ENCODE peak calls at places on chromosomes 11 and 22, in five cellular contexts. V is CD4-positive, alpha-beta memory T cell; T is spleen; S is A549; Z is cardiac muscle cell. R is an unnamed sample. For H3K4me1, the result is how much of the 10 kb centered on the place peaks cover.

GRCh38 chr11:95545116-95545875 is 244.3 kb downstream of the FAM76B start:
- DNase-seq in V (no peak), T (no peak), S (no peak), Z (no peak), R (peak)

GRCh38 chr22:37805878-37806277 is 1.9 kb upstream of the GCAT start:
- DNase-seq in V (no peak), T (no peak), S (no peak), Z (no peak), R (no peak)

GRCh38 chr11:1298695-1299492 is 10.5 kb downstream of the TOLLIP start:
- DNase-seq in V (no peak), T (peak), S (peak), Z (peak), R (no peak)

GRCh38 chr22:32336185-32336603 is 21.5 kb upstream of the RFPL3 start:
- DNase-seq in V (no peak), T (no peak), S (no peak), Z (no peak), R (no peak)

GRCh38 chr11:35360059-35360530 is 59.3 kb downstream of the SLC1A2 start:
- DNase-seq in V (no peak), T (no peak), S (no peak), Z (no peak), R (no peak)

GRCh38 chr11:19524171-19524671 is 188.4 kb upstream of the NAV2 start:
- DNase-seq in V (no peak), T (no peak), S (no peak), Z (peak), R (no peak)

GRCh38 chr11:8344346-8344745 is 80.7 kb upstream of the LMO1 start:
- DNase-seq in V (no peak), T (no peak), S (no peak), Z (no peak), R (no peak)

GRCh38 chr22:37282385-37282677 is at the start of gene CYTH4:
- DNase-seq in V (peak), T (peak), S (no peak), Z (no peak), R (peak)

GRCh38 chr22:42868751-42869251 is 11.7 kb upstream of the ARFGAP3 start:
- DNase-seq in V (no peak), T (no peak), S (no peak), Z (no peak), R (no peak)

DNA sequence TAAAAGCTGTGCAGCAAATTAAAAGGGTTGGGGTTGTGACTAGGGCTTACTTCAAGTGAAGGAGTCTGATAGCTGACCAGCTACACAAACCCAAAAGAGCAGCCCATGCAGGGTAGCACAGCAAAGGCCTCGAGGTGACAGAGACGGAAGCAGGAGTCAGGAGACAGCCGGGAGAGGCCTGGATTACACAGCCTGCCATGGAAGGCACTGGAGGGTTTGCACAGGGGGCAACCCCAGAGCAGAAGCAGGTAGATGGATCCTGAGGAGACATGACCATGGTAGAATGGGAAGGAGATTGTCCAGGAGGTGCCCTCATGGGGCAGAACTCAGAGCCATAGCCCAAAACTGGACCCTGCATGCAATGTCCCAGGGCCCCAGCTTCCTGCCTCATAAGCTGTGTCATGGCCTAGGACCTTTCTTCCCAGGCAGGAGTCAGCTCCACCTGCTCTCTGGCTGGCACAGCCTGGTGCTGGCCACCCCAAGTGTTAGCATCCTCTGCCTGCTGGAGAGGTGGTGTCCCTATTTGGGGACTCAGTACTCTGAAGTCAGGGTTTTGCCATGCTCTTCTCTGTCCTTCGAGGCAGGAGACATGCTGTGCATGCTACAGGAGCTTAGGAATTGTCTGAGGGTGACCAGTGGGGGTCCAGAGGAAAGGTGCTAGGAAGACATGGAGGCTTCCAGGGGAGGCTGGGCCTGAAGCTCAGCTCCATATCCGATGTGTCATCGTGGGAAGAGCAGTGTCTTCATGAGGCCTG is 33.3 kb downstream of the RSPH14 start:
- DNase-seq in V (no peak), T (no peak), S (no peak), Z (no peak), R (no peak)
- H3K27ac ChIP-seq in V (no peak), T (no peak), S (no peak), Z (no peak), R (no peak)

GRCh38 chr11:129292092-129292491 is 83.6 kb upstream of the BARX2 start:
- DNase-seq in V (no peak), T (no peak), S (no peak), Z (no peak), R (no peak)
- H3K4me1 ChIP-seq in V (under half), T (under half), S (under half), Z (under half), R (under half)

GRCh38 chr11:10208045-10208674 is 85.9 kb downstream of the SBF2 start:
- DNase-seq in V (peak), T (no peak), S (peak), Z (peak), R (peak)
- H3K27ac ChIP-seq in V (no peak), T (no peak), S (no peak), Z (no peak), R (no peak)

GRCh38 chr22:22825213-22825593 is 62.4 kb upstream of the IGLL5 start:
- DNase-seq in V (no peak), T (no peak), S (no peak), Z (no peak), R (no peak)
- H3K4me1 ChIP-seq in V (under half), T (under half), S (under half), Z (under half), R (half or more)

GRCh38 chr11:48033918-48034341 is 53.6 kb downstream of the PTPRJ start:
- DNase-seq in V (no peak), T (peak), S (no peak), Z (no peak), R (peak)

GRCh38 chr11:48028909-48029685 is 48.7 kb downstream of the PTPRJ start:
- DNase-seq in V (no peak), T (peak), S (no peak), Z (no peak), R (peak)

GRCh38 chr11:48029686-48030279 is 49.4 kb downstream of the PTPRJ start:
- DNase-seq in V (no peak), T (no peak), S (no peak), Z (no peak), R (peak)

GRCh38 chr11:48034926-48035876 is 54.8 kb downstream of the PTPRJ start:
- DNase-seq in V (no peak), T (peak), S (no peak), Z (no peak), R (peak)

DNA sequence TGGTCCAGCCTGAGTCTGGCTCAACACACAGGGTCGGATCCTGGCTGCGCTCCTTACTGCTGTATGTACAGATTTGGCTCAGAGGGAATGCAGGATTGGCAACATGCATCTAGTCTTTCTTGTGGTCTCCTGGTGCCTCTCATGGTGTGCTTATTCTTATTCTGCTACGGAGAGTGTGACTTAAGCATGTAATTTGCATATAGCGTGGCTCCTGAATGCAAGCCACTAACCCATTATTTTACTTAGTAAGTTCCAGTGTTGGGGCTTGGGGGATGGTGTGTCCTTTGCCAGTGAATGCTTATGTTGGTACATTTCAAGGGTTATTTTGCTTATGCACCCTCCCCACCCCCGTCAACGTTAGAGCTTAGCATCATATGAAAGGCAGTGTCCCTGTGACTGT is 51.2 kb downstream of the PTPRJ start:
- DNase-seq in V (no peak), T (no peak), S (no peak), Z (no peak), R (peak)
- H3K27ac ChIP-seq in V (no peak), T (peak), S (peak), Z (no peak), R (peak)

DNA sequence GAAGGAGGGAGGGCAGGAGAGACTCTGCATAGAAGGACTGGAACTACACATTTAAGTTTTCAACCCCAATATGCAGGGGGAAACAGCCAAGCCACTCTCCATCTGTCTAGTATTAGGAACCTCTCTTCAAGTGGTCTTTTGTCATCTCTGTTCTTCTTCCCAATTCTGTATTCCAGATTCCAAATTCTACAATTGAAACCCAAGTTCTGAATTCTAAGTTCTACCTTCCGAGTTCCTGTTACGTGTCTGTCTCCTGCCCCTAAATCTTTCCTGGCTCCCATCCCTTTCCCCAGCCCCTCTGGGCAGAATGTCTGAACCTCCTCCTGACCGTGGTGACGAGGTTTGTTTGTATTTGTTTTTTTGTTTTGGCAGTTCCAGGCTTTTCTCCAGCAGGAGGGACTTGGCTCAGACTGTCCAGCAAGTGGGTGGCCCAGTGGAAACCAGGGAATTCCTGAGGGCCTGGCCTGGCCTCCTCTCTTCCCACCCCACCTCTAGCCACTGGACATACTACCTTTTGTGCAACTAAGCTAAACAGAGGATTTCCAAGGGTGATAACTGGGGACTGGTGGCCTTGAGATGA is 1.6 kb upstream of the THOC5 start:
- DNase-seq in V (no peak), T (no peak), S (no peak), Z (no peak), R (no peak)
- H3K4me1 ChIP-seq in V (under half), T (under half), S (under half), Z (under half), R (under half)

DNA sequence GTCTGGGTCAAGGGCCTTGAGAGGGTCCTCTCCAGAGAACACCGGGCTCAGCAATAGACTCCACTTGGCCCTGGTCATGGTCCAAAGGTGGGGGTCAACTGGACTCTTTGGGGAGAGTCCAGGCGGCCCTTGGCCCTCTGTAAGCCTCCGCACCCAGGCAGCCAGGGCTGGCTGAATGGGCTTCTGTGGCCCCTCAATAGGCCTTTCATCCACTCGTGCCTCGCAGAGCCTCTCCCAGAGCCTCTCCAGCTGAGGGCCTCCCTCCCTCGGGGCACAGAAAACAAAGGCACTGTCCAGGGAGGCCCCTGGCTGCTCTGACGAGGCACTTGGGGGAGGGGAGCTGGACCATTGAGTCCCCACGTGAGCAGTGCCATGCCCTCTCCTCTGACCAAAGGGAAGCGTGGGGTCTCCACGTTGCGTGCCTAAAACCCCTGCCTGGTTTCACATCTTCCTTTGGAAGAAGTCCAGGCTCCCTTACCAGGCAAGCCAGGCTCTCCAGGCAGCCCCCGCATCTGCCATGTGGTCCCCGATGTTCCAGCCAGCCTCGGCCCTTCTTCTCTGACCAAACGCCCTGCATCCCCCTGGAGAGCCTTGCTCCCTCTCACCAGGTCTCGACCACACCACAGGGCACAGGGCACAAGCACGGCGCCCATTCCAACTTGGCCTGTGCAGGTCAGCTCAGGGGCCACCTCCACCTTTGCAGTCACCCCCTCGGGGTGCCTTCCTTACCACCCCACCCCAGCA is 15.5 kb downstream of the KIAA0930 start:
- DNase-seq in V (no peak), T (peak), S (no peak), Z (no peak), R (no peak)
- H3K27ac ChIP-seq in V (no peak), T (peak), S (no peak), Z (no peak), R (no peak)

GRCh38 chr11:73980001-73980960 is 2.4 kb downstream of the UCP2 start:
- DNase-seq in V (peak), T (peak), S (no peak), Z (no peak), R (peak)

GRCh38 chr11:73982595-73982989 is at the start of gene UCP2:
- DNase-seq in V (peak), T (peak), S (no peak), Z (peak), R (peak)

GRCh38 chr11:73983764-73984543 is 1.3 kb upstream of the UCP2 start:
- DNase-seq in V (no peak), T (peak), S (no peak), Z (no peak), R (peak)

GRCh38 chr11:73981051-73981805 is 1.4 kb downstream of the UCP2 start:
- DNase-seq in V (no peak), T (peak), S (no peak), Z (no peak), R (no peak)

DNA sequence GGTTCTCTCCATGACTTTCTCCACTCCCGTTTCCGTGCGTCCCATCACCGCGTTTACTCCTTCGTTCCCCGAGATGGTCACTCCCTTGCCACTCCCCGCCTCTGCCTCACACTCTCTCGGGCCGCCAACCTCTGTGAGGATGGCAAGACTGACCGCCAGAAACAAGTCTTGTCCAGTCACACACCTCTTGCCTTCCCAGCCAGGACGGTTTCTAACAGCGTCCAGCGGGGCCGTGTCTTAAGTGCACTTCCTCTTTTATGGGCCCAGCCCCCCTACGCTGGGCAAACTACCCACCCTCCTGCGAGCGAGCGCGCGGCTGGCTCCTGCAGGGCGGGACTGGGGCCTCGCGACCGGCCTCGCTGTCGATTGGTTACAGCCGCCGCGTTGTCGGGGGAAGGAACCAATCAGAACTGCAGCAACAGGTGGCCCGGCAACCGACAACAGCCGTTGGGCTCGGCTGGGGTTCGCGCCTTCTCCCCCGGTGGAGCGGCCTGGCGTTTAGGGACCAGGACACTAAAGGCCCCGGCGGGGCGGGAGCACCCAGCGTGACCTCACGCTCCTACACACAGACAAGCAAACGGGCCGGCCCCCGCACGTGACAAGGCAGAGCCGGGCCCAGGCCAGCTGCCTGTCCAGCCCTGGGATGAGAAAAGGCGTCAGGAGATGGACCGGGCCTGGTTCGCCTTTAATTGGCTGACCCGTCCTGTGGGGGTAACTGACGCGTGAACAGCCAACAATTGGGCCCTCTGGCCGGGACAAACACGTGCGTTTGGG is 534 bp upstream of the UCP2 start:
- DNase-seq in V (peak), T (peak), S (peak), Z (peak), R (peak)
- H3K4me1 ChIP-seq in V (under half), T (under half), S (under half), Z (under half), R (half or more)